ENCODE peak calls at places on chromosomes 4 and X, in five cellular contexts. E, K, D, F and M are unnamed samples.

GRCh38 chr4:64713256-64713840 is 304.1 kb upstream of the TECRL start:
- DNase-seq in E (peak; percentile 38), K (peak; percentile 28), D (no peak), F (no peak), M (peak; percentile 9)

GRCh38 chr4:101037938-101038413 is 309.4 kb downstream of the PPP3CA start:
- DNase-seq in E (no peak), K (no peak), D (no peak), F (no peak), M (no peak)

GRCh38 chr4:184281231-184282139 is 63.8 kb upstream of the ENPP6 start:
- DNase-seq in E (no peak), K (no peak), D (peak; percentile 17), F (peak; percentile 88), M (no peak)

GRCh38 chrX:44674906-44675305 is 132.2 kb upstream of the FUNDC1 start:
- DNase-seq in E (no peak), K (no peak), D (no peak), F (no peak), M (no peak)

GRCh38 chr4:84394386-84394785 is 104.7 kb downstream of the NKX6-1 start:
- DNase-seq in E (no peak), K (no peak), D (no peak), F (no peak), M (no peak)

GRCh38 chrX:100587846-100588245 is 3.1 kb downstream of the TNMD start:
- DNase-seq in E (no peak), K (no peak), D (no peak), F (no peak), M (no peak)

GRCh38 chr4:186570193-186570996 is 15.0 kb upstream of the MTNR1A start:
- DNase-seq in E (no peak), K (peak; percentile 12), D (no peak), F (no peak), M (no peak)

GRCh38 chr4:156754832-156755570 is 216.6 kb downstream of the PDGFC start:
- DNase-seq in E (no peak), K (no peak), D (no peak), F (no peak), M (no peak)

GRCh38 chrX:53631156-53631555 is 55.4 kb downstream of the HUWE1 start:
- DNase-seq in E (no peak), K (no peak), D (no peak), F (no peak), M (no peak)

GRCh38 chrX:10189317-10190268 is 32.8 kb downstream of the CLCN4 start:
- DNase-seq in E (peak; percentile 57), K (peak; percentile 77), D (peak; percentile 83), F (no peak), M (peak; percentile 71)

GRCh38 chrX:131747173-131747572 is 203.3 kb downstream of the OR13H1 start:
- DNase-seq in E (no peak), K (peak; percentile 95), D (no peak), F (peak; percentile 98), M (no peak)

GRCh38 chrX:131741103-131741581 is 197.3 kb downstream of the OR13H1 start:
- DNase-seq in E (no peak), K (peak; percentile 50), D (no peak), F (peak; percentile 87), M (no peak)

GRCh38 chrX:131745942-131746489 is 202.1 kb downstream of the OR13H1 start:
- DNase-seq in E (no peak), K (no peak), D (no peak), F (peak; percentile 56), M (no peak)

DNA sequence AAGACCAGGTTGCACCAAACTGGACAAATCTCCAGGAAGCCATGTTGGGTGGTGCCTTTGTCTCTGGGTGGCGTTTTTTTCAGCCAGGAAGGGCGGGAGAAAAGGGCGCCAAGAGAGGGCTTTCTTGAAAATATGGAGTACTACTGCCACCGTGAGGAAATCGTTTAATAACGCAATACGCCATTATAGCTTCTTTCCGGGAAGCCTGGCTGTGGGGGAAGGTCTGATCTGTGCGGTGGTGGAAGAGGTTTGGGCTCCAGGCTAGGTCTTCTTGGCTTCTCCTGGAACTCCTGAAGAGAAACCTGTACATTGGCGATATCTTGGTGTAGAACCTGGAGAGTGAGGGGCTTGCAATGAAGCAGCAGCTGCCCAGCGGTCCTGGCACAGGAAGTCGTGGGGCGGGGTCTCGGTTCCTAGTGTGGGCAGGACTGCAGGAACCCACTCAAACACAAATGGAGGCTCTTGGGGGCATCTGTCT is 202.7 kb downstream of the OR13H1 start:
- DNase-seq in E (no peak), K (peak; percentile 92), D (no peak), F (peak; percentile 87), M (peak; percentile 40)
- H3K4me2 ChIP-seq in E (no peak overlapping the region), K (peak overlapping the region; percentile 84), D (no peak overlapping the region), F (peak overlapping the region; percentile 77), M (no peak overlapping the region)

GRCh38 chr4:138405439-138405838 is 163.3 kb upstream of the SLC7A11 start:
- DNase-seq in E (no peak), K (no peak), D (no peak), F (peak; percentile 46), M (no peak)
- TF ChIP-seq KDM1A in E (no peak), K (no peak), D (no peak), F (no peak), M (no peak)

GRCh38 chr4:147731611-147732515 is at the start of gene ARHGAP10:
- DNase-seq in E (no peak), K (peak; percentile 64), D (peak; percentile 82), F (no peak), M (peak; percentile 46)

GRCh38 chr4:147735413-147736301 is 3.8 kb downstream of the ARHGAP10 start:
- DNase-seq in E (no peak), K (no peak), D (no peak), F (no peak), M (no peak)

GRCh38 chr4:147732516-147733193 is 767 bp downstream of the ARHGAP10 start:
- DNase-seq in E (no peak), K (no peak), D (peak; percentile 63), F (no peak), M (peak; percentile 20)

GRCh38 chr4:147734496-147734895 is 2.6 kb downstream of the ARHGAP10 start:
- DNase-seq in E (no peak), K (no peak), D (no peak), F (no peak), M (no peak)

GRCh38 chr4:147733614-147734344 is 1.9 kb downstream of the ARHGAP10 start:
- DNase-seq in E (no peak), K (no peak), D (no peak), F (no peak), M (no peak)
- H3K4me2 ChIP-seq in E (no peak overlapping the region), K (peak overlapping the region; percentile 93), D (no peak overlapping the region), F (peak overlapping the region; percentile 79), M (no peak overlapping the region)

GRCh38 chrX:72029473-72030411 is 102.0 kb downstream of the RTL5 start:
- DNase-seq in E (peak; percentile 16), K (peak; percentile 77), D (peak; percentile 39), F (no peak), M (no peak)
- TF ChIP-seq KDM1A in E (no peak), K (no peak), D (no peak), F (no peak), M (no peak)

DNA sequence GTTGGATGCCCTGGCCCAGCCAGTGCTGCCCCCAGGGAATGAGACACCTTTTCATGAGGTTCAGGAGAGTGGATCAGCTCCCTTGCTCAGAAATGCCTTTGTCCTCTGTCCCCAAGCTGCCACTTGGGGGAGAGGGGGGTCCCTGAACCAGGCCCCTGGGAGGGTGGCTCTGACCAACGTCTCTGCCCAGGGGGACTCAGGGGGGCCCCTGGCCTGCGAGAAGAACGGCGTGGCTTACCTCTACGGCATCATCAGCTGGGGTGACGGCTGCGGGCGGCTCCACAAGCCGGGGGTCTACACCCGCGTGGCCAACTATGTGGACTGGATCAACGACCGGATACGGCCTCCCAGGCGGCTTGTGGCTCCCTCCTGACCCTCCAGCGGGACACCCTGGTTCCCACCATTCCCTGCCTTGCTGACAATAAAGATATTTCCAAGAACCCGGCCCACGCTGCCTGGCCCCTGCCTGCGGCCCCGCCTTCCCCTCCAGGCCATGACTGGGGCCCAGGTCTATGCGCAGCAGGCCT is 7.3 kb downstream of the HGFAC start:
- DNase-seq in E (no peak), K (no peak), D (no peak), F (no peak), M (no peak)
- H3K4me2 ChIP-seq in E (no peak overlapping the region), K (no peak overlapping the region), D (no peak overlapping the region), F (no peak overlapping the region), M (no peak overlapping the region)

GRCh38 chr4:163679189-163679588 is 184.7 kb downstream of the TMA16 start:
- DNase-seq in E (peak; percentile 21), K (peak; percentile 44), D (no peak), F (no peak), M (no peak)

GRCh38 chr4:163680390-163681098 is 186.1 kb downstream of the TMA16 start:
- DNase-seq in E (no peak), K (no peak), D (no peak), F (no peak), M (no peak)

DNA sequence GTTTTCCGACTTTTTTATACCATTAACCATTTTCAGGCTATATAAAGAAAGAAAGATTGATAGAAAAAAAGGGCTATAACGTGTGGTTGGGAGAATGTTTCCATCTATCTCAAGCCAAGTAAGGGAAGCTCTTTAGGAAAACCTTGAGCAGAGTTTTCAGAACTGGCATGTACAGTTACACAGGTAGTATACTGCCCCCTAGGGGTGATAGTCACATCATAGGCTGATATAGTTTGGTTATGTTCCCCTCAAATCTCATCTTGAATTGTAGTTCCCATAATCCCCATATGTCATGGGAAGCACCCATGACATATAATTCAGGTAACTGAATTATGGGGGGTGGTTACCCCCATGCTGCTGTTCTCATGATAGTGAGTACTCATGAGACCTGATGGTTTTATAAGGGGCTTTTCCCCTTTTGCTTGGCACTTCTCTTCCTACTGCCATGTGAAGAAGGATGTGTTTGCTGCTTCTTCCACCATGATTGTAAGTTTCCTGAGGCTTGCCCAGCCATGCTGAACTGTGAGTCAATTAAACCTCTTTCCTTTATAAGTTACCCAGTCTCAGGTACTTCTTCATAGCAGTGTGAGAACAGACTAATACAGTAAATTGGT is 186.8 kb downstream of the TMA16 start:
- DNase-seq in E (peak; percentile 35), K (peak; percentile 25), D (no peak), F (no peak), M (peak; percentile 42)
- TF ChIP-seq KDM1A in E (no peak), K (no peak), D (no peak), F (no peak), M (no peak)

GRCh38 chr4:116202524-116202923 is 882.9 kb downstream of the TRAM1L1 start:
- DNase-seq in E (no peak), K (no peak), D (no peak), F (no peak), M (no peak)
- H3K4me2 ChIP-seq in E (no peak overlapping the region), K (no peak overlapping the region), D (no peak overlapping the region), F (no peak overlapping the region), M (no peak overlapping the region)